ENCODE peak calls at places on chromosomes 4 and X, in eight cellular contexts. B is kidney; N is neural crest cell; Y is hypothalamus; I is GM03348; Q is adipocyte; U is smooth muscle cell of the brain vasculature; O is activated naive CD8-positive, alpha-beta T cell treated with anti-CD3 and anti-CD28 coated beads, Interleukin-2, amount 50 U/mL, for 16 hours. G is an unnamed sample.

GRCh38 chr4:2811830-2812599 is 19.1 kb downstream of the SH3BP2 start:
- DNase-seq in B (peak; percentile 93), Q (peak; percentile 22), U (peak; percentile 71), I (peak; percentile 78), Y (no peak), N (peak; percentile 34), O (no peak), G (peak; percentile 70)

GRCh38 chrX:20060961-20061868 is 55.5 kb downstream of the MAP7D2 start:
- DNase-seq in U (no peak), N (no peak), I (no peak), Y (no peak), B (peak; percentile 60), O (no peak), Q (no peak), G (no peak)

GRCh38 chrX:149476513-149476912 is 28.6 kb downstream of the IDS start:
- DNase-seq in B (no peak), O (no peak), Y (no peak), I (no peak), U (no peak), Q (no peak), N (no peak), G (no peak)

GRCh38 chr4:26120098-26120795 is 200.6 kb upstream of the RBPJ start:
- DNase-seq in Q (no peak), O (no peak), Y (no peak), B (no peak), N (no peak), U (no peak), I (no peak), G (no peak)

GRCh38 chrX:40109288-40110008 is 11.7 kb upstream of the BCOR start:
- DNase-seq in Y (peak; percentile 34), O (no peak), Q (peak; percentile 76), U (no peak), N (no peak), I (peak; percentile 67), B (peak; percentile 80), G (peak; percentile 56)

GRCh38 chrX:154399527-154400368 is 1.6 kb downstream of the RPL10 start:
- DNase-seq in U (no peak), I (no peak), Y (no peak), Q (no peak), B (no peak), O (no peak), N (no peak), G (no peak)

GRCh38 chr4:2753444-2753843 is 2.7 kb downstream of the TNIP2 start:
- DNase-seq in Q (no peak), B (no peak), N (no peak), U (no peak), Y (no peak), I (no peak), O (no peak), G (no peak)

GRCh38 chr4:176622251-176622968 is 170.3 kb downstream of the VEGFC start:
- DNase-seq in I (peak; percentile 44), U (no peak), N (no peak), B (no peak), Y (no peak), O (no peak), Q (peak; percentile 87), G (no peak)

GRCh38 chr4:23754688-23755087 is 135.2 kb downstream of the PPARGC1A start:
- DNase-seq in I (no peak), B (no peak), U (no peak), Q (no peak), O (no peak), Y (no peak), N (no peak), G (no peak)

GRCh38 chr4:54233128-54233696 is 4.1 kb downstream of the PDGFRA start:
- DNase-seq in Q (peak; percentile 93), N (peak; percentile 92), O (peak; percentile 51), Y (peak; percentile 34), I (peak; percentile 90), U (peak; percentile 67), B (peak; percentile 95), G (peak; percentile 82)